ENCODE peak calls at places on chromosomes 6 and 20, in eight cellular contexts. One of them, this sample, is unnamed. For H3K9me3 and H3K4me1, the result is how much of the 10 kb centered on the place peaks cover.

GRCh38 chr6:128370072-128370471 is 150.3 kb downstream of the PTPRK start:
- DNase-seq in uterus: no peak
- DNase-seq in left ventricle myocardium inferior: no peak
- DNase-seq in ovary: no peak
- DNase-seq in Panc1: no peak
- DNase-seq in prostate gland: no peak
- DNase-seq in astrocyte: peak
- DNase-seq in suprapubic skin: no peak
- DNase-seq in this sample: no peak

GRCh38 chr6:36682328-36683144 is 4.0 kb downstream of the CDKN1A start:
- DNase-seq in uterus: no peak
- DNase-seq in left ventricle myocardium inferior: peak
- DNase-seq in ovary: no peak
- DNase-seq in Panc1: no peak
- DNase-seq in prostate gland: peak
- DNase-seq in astrocyte: peak
- DNase-seq in suprapubic skin: no peak
- DNase-seq in this sample: peak

GRCh38 chr6:122809001-122809400 is 19.9 kb downstream of the SMPDL3A start:
- DNase-seq in uterus: no peak
- DNase-seq in left ventricle myocardium inferior: no peak
- DNase-seq in ovary: no peak
- DNase-seq in Panc1: no peak
- DNase-seq in prostate gland: no peak
- DNase-seq in astrocyte: no peak
- DNase-seq in suprapubic skin: no peak
- DNase-seq in this sample: no peak

GRCh38 chr20:17083738-17084137 is 143.1 kb upstream of the PCSK2 start:
- DNase-seq in uterus: no peak
- DNase-seq in left ventricle myocardium inferior: no peak
- DNase-seq in ovary: no peak
- DNase-seq in Panc1: no peak
- DNase-seq in prostate gland: no peak
- DNase-seq in astrocyte: no peak
- DNase-seq in suprapubic skin: no peak
- DNase-seq in this sample: no peak

GRCh38 chr6:169263836-169264608 is 10.4 kb upstream of the THBS2 start:
- DNase-seq in uterus: no peak
- DNase-seq in left ventricle myocardium inferior: peak
- DNase-seq in ovary: no peak
- DNase-seq in Panc1: no peak
- DNase-seq in prostate gland: peak
- DNase-seq in astrocyte: peak
- DNase-seq in suprapubic skin: no peak
- DNase-seq in this sample: peak

GRCh38 chr6:53179961-53180651 is 31.5 kb upstream of the GCM1 start:
- DNase-seq in uterus: no peak
- DNase-seq in left ventricle myocardium inferior: peak
- DNase-seq in ovary: no peak
- DNase-seq in Panc1: no peak
- DNase-seq in prostate gland: peak
- DNase-seq in astrocyte: peak
- DNase-seq in suprapubic skin: no peak
- DNase-seq in this sample: peak

GRCh38 chr6:56050530-56050929 is 175.1 kb upstream of the BMP5 start:
- DNase-seq in uterus: no peak
- DNase-seq in left ventricle myocardium inferior: no peak
- DNase-seq in ovary: no peak
- DNase-seq in Panc1: no peak
- DNase-seq in prostate gland: no peak
- DNase-seq in astrocyte: no peak
- DNase-seq in suprapubic skin: no peak
- DNase-seq in this sample: no peak

GRCh38 chr6:147707524-147707923 is 199.0 kb downstream of the SAMD5 start:
- DNase-seq in uterus: no peak
- DNase-seq in left ventricle myocardium inferior: no peak
- DNase-seq in ovary: no peak
- DNase-seq in Panc1: no peak
- DNase-seq in prostate gland: no peak
- DNase-seq in astrocyte: no peak
- DNase-seq in suprapubic skin: no peak
- DNase-seq in this sample: no peak

GRCh38 chr20:7195704-7196103 is 428.2 kb downstream of the BMP2 start:
- DNase-seq in uterus: no peak
- DNase-seq in left ventricle myocardium inferior: no peak
- DNase-seq in ovary: no peak
- DNase-seq in Panc1: peak
- DNase-seq in prostate gland: no peak
- DNase-seq in astrocyte: peak
- DNase-seq in suprapubic skin: no peak
- DNase-seq in this sample: no peak

DNA sequence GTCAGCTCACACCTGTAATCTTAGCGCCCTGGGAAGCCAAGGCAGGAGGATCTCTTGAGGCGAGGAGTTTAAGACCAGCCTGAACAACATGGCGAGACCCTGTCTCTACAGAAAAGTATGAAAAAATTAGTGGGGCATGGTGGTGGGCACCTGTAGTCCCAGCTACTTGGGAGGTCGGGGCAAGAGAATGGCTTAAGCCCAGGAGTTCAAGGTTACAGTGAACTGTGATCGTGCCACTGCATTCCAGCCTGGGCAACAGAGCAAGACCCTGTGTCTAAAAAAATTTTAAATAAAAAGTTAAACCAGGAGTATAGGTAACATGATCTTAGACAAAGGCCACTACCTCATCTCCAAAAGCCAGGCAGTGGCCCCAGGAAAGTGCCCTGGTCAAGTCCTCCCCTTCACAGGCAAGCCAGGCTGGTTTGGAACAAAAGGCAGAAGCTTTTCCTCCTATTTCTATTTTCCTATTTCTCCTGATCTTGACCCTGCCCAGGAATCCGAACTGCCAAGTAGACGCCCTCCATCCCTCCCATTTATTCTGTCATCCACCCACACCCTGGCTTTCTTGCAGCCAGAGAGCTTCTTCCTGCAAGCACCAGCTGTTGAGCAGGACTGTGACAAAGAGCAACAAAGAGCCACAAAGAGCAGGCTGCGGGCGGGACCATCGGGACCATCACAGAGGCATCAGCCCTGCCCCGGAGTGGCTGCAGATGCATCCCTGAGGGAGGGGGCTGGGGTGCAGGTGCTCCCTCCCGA is 149.9 kb upstream of the AFDN start:
- DNase-seq in uterus: no peak
- DNase-seq in left ventricle myocardium inferior: no peak
- DNase-seq in ovary: no peak
- DNase-seq in Panc1: no peak
- DNase-seq in prostate gland: no peak
- DNase-seq in astrocyte: no peak
- DNase-seq in suprapubic skin: no peak
- DNase-seq in this sample: no peak
- H3K9me3 ChIP-seq in uterus: under half
- H3K9me3 ChIP-seq in left ventricle myocardium inferior: under half
- H3K9me3 ChIP-seq in ovary: under half
- H3K9me3 ChIP-seq in Panc1: under half
- H3K9me3 ChIP-seq in prostate gland: under half
- H3K9me3 ChIP-seq in astrocyte: under half
- H3K9me3 ChIP-seq in suprapubic skin: under half
- H3K9me3 ChIP-seq in this sample: under half

GRCh38 chr6:40343318-40343886 is 243.8 kb downstream of the LRFN2 start:
- DNase-seq in uterus: no peak
- DNase-seq in left ventricle myocardium inferior: no peak
- DNase-seq in ovary: no peak
- DNase-seq in Panc1: no peak
- DNase-seq in prostate gland: no peak
- DNase-seq in astrocyte: no peak
- DNase-seq in suprapubic skin: peak
- DNase-seq in this sample: no peak

GRCh38 chr6:40341726-40342125 is 245.4 kb downstream of the LRFN2 start:
- DNase-seq in uterus: no peak
- DNase-seq in left ventricle myocardium inferior: no peak
- DNase-seq in ovary: no peak
- DNase-seq in Panc1: no peak
- DNase-seq in prostate gland: no peak
- DNase-seq in astrocyte: no peak
- DNase-seq in suprapubic skin: no peak
- DNase-seq in this sample: no peak

GRCh38 chr6:40343887-40344565 is 243.1 kb downstream of the LRFN2 start:
- DNase-seq in uterus: no peak
- DNase-seq in left ventricle myocardium inferior: no peak
- DNase-seq in ovary: no peak
- DNase-seq in Panc1: no peak
- DNase-seq in prostate gland: no peak
- DNase-seq in astrocyte: no peak
- DNase-seq in suprapubic skin: peak
- DNase-seq in this sample: peak

GRCh38 chr6:40340957-40341356 is 246.2 kb downstream of the LRFN2 start:
- DNase-seq in uterus: no peak
- DNase-seq in left ventricle myocardium inferior: no peak
- DNase-seq in ovary: no peak
- DNase-seq in Panc1: no peak
- DNase-seq in prostate gland: no peak
- DNase-seq in astrocyte: no peak
- DNase-seq in suprapubic skin: peak
- DNase-seq in this sample: no peak

DNA sequence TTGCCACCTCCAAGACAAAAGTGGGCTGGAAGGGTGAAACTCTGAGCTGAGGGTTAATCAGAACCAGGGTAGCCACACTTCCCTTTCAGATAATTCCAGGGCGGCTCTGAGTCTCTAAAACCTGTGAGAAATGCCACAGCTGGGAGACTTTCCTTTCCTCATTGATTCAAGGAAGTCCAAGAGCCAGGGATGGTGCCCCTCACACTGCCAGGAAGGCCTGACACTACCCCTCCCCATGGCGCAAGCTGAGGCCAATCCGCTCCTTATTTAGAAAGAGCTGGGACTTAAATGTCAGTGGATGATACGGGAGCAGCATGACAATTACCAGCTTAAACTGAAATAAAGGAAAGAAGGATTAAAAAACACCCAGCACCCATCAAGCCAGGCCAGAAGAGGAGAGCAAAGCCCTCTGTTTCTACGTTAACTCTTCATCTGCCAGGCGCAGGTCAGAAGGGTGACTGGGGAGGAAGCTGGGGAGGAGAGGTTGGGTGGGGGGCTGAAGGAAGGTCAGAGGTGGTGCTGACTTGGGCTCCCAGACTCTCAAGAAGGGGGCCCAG is 244.4 kb downstream of the LRFN2 start:
- DNase-seq in uterus: no peak
- DNase-seq in left ventricle myocardium inferior: no peak
- DNase-seq in ovary: no peak
- DNase-seq in Panc1: no peak
- DNase-seq in prostate gland: no peak
- DNase-seq in astrocyte: no peak
- DNase-seq in suprapubic skin: peak
- DNase-seq in this sample: no peak
- H3K27ac ChIP-seq in uterus: no peak
- H3K27ac ChIP-seq in left ventricle myocardium inferior: no peak
- H3K27ac ChIP-seq in ovary: no peak
- H3K27ac ChIP-seq in Panc1: no peak
- H3K27ac ChIP-seq in prostate gland: no peak
- H3K27ac ChIP-seq in astrocyte: no peak
- H3K27ac ChIP-seq in suprapubic skin: no peak
- H3K27ac ChIP-seq in this sample: no peak

DNA sequence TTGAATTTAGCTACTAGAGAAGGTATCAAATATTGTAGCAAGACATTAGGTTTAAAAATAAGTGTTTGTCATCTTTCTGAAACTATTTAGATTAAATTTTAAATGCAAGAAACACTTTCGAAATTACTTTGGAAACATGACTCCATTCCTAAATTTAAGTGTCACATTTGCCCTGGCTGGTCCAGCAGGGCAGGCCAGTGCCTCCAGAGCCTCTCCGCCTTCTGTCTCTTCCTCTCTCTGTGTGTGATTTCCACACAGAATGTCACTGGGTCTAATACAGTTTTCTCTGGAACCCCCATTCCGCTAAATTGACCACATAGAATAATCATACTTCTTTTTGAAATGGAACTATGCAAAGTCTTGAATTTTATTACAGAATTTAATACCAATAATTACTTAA is 111.5 kb downstream of the SOBP start:
- DNase-seq in uterus: no peak
- DNase-seq in left ventricle myocardium inferior: no peak
- DNase-seq in ovary: no peak
- DNase-seq in Panc1: no peak
- DNase-seq in prostate gland: no peak
- DNase-seq in astrocyte: no peak
- DNase-seq in suprapubic skin: no peak
- DNase-seq in this sample: no peak
- H3K4me1 ChIP-seq in uterus: under half
- H3K4me1 ChIP-seq in left ventricle myocardium inferior: half or more
- H3K4me1 ChIP-seq in ovary: under half
- H3K4me1 ChIP-seq in Panc1: under half
- H3K4me1 ChIP-seq in prostate gland: under half
- H3K4me1 ChIP-seq in astrocyte: under half
- H3K4me1 ChIP-seq in suprapubic skin: under half
- H3K4me1 ChIP-seq in this sample: under half

GRCh38 chr6:140160494-140160893 is 786.0 kb upstream of the CITED2 start:
- DNase-seq in uterus: no peak
- DNase-seq in left ventricle myocardium inferior: no peak
- DNase-seq in ovary: no peak
- DNase-seq in Panc1: no peak
- DNase-seq in prostate gland: no peak
- DNase-seq in astrocyte: no peak
- DNase-seq in suprapubic skin: no peak
- DNase-seq in this sample: no peak

GRCh38 chr6:140153703-140154102 is 779.3 kb upstream of the CITED2 start:
- DNase-seq in uterus: no peak
- DNase-seq in left ventricle myocardium inferior: no peak
- DNase-seq in ovary: no peak
- DNase-seq in Panc1: no peak
- DNase-seq in prostate gland: no peak
- DNase-seq in astrocyte: peak
- DNase-seq in suprapubic skin: no peak
- DNase-seq in this sample: no peak

GRCh38 chr6:140160909-140161308 is 786.5 kb upstream of the CITED2 start:
- DNase-seq in uterus: no peak
- DNase-seq in left ventricle myocardium inferior: no peak
- DNase-seq in ovary: no peak
- DNase-seq in Panc1: no peak
- DNase-seq in prostate gland: no peak
- DNase-seq in astrocyte: no peak
- DNase-seq in suprapubic skin: no peak
- DNase-seq in this sample: no peak

GRCh38 chr6:140155727-140156126 is 781.3 kb upstream of the CITED2 start:
- DNase-seq in uterus: no peak
- DNase-seq in left ventricle myocardium inferior: no peak
- DNase-seq in ovary: no peak
- DNase-seq in Panc1: no peak
- DNase-seq in prostate gland: no peak
- DNase-seq in astrocyte: no peak
- DNase-seq in suprapubic skin: no peak
- DNase-seq in this sample: no peak

DNA sequence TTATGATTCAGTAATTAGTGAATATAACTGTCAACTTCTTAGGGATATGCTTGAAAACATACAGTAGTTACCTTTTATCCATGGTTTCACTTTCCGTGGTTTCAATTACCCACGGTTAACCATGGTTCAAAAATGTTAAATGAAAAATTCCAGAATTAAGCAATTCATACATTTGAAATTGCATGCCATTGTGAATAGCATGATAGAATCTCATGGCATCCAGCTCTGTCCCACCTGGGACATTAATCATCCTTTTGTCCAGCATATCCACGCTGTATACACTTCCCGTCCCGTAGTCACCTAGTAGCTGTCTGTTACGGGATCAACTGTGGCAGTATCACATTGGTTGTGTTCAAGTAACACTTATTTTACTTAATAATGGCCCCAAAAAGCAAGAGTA is 781.7 kb upstream of the CITED2 start:
- DNase-seq in uterus: no peak
- DNase-seq in left ventricle myocardium inferior: no peak
- DNase-seq in ovary: no peak
- DNase-seq in Panc1: no peak
- DNase-seq in prostate gland: no peak
- DNase-seq in astrocyte: peak
- DNase-seq in suprapubic skin: no peak
- DNase-seq in this sample: no peak
- H3K9me3 ChIP-seq in uterus: under half
- H3K9me3 ChIP-seq in left ventricle myocardium inferior: under half
- H3K9me3 ChIP-seq in ovary: under half
- H3K9me3 ChIP-seq in Panc1: under half
- H3K9me3 ChIP-seq in prostate gland: under half
- H3K9me3 ChIP-seq in astrocyte: under half
- H3K9me3 ChIP-seq in suprapubic skin: under half
- H3K9me3 ChIP-seq in this sample: under half

This sample was measured in thyroid gland.